ENCODE peak calls at places on chromosomes 13 and 19, in four cellular contexts. One of them, this sample, is unnamed.

GRCh38 chr19:54952591-54953344 is 5.4 kb upstream of the NLRP7 start:
- DNase-seq in RWPE2: no peak
- DNase-seq in heart right ventricle: no peak
- DNase-seq in neural progenitor cell: peak; percentile 58
- DNase-seq in this sample: peak; percentile 18

GRCh38 chr19:58033741-58034475 is at the start of gene ZSCAN1:
- DNase-seq in RWPE2: no peak
- DNase-seq in neural progenitor cell: peak; percentile 99
- DNase-seq in heart right ventricle: peak; percentile 93
- DNase-seq in this sample: no peak

GRCh38 chr19:28575816-28576215 is 637.1 kb downstream of the UQCRFS1 start:
- DNase-seq in heart right ventricle: no peak
- DNase-seq in neural progenitor cell: no peak
- DNase-seq in RWPE2: no peak
- DNase-seq in this sample: no peak

GRCh38 chr13:51235756-51236564 is 13.8 kb downstream of the FAM124A start:
- DNase-seq in RWPE2: no peak
- DNase-seq in neural progenitor cell: no peak
- DNase-seq in heart right ventricle: no peak
- DNase-seq in this sample: no peak

GRCh38 chr13:57631607-57632275 is at the start of gene PCDH17:
- DNase-seq in heart right ventricle: peak; percentile 73
- DNase-seq in neural progenitor cell: peak; percentile 70
- DNase-seq in RWPE2: no peak
- DNase-seq in this sample: peak; percentile 37

GRCh38 chr19:12783849-12784393 is 7.4 kb upstream of the JUNB start:
- DNase-seq in neural progenitor cell: no peak
- DNase-seq in heart right ventricle: peak; percentile 78
- DNase-seq in RWPE2: peak; percentile 94
- DNase-seq in this sample: peak; percentile 82

GRCh38 chr19:41327499-41328156 is 17.7 kb downstream of the CCDC97 start:
- DNase-seq in RWPE2: peak; percentile 93
- DNase-seq in neural progenitor cell: no peak
- DNase-seq in heart right ventricle: peak; percentile 76
- DNase-seq in this sample: peak; percentile 92

GRCh38 chr19:45403781-45404556 is 900 bp downstream of the PPP1R13L start:
- DNase-seq in RWPE2: no peak
- DNase-seq in neural progenitor cell: peak; percentile 77
- DNase-seq in heart right ventricle: peak; percentile 68
- DNase-seq in this sample: peak; percentile 68

GRCh38 chr19:8396563-8397203 is 6.5 kb downstream of the RAB11B start:
- DNase-seq in RWPE2: peak; percentile 65
- DNase-seq in heart right ventricle: peak; percentile 55
- DNase-seq in neural progenitor cell: peak; percentile 67
- DNase-seq in this sample: peak; percentile 17

GRCh38 chr19:43607238-43608205 is 4.4 kb upstream of the SRRM5 start:
- DNase-seq in neural progenitor cell: no peak
- DNase-seq in RWPE2: no peak
- DNase-seq in heart right ventricle: no peak
- DNase-seq in this sample: no peak

GRCh38 chr19:33394723-33395560 is 21.4 kb downstream of the CEBPG start:
- DNase-seq in neural progenitor cell: no peak
- DNase-seq in heart right ventricle: no peak
- DNase-seq in RWPE2: peak; percentile 55
- DNase-seq in this sample: no peak

GRCh38 chr13:36130168-36130541 is 1.0 kb downstream of the DCLK1 start:
- DNase-seq in neural progenitor cell: no peak
- DNase-seq in heart right ventricle: no peak
- DNase-seq in RWPE2: no peak
- DNase-seq in this sample: no peak

GRCh38 chr13:109366521-109366920 is 419.9 kb downstream of the IRS2 start:
- DNase-seq in neural progenitor cell: peak; percentile 18
- DNase-seq in heart right ventricle: no peak
- DNase-seq in RWPE2: no peak
- DNase-seq in this sample: no peak

GRCh38 chr13:73601708-73602107 is 532.5 kb downstream of the KLF12 start:
- DNase-seq in RWPE2: no peak
- DNase-seq in heart right ventricle: no peak
- DNase-seq in neural progenitor cell: no peak
- DNase-seq in this sample: no peak

GRCh38 chr13:23715762-23716235 is 145.6 kb downstream of the TNFRSF19 start:
- DNase-seq in neural progenitor cell: no peak
- DNase-seq in heart right ventricle: no peak
- DNase-seq in RWPE2: no peak
- DNase-seq in this sample: no peak

DNA sequence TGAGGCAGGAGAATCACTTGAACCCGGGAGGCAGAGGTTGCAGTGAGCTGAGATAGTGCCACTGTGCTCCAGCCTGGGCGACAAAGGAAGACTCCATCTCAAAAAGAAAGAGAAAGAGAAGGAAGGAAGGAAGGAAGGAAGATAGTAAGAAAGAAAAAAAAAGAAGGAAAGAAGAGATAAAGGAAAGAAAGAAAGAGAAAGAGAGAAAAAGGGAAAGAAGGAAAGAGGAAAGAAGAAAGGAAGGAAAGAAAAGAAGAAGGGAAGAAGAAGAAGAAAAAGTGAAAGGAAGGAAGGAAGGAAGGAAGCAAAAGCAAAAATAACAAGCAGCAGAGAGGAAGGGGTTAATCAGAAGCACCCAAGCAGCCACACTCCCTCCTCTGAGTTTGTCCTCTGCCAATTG is 32.1 kb downstream of the NWD1 start:
- DNase-seq in neural progenitor cell: no peak
- DNase-seq in RWPE2: no peak
- DNase-seq in heart right ventricle: no peak
- DNase-seq in this sample: no peak
- TF ChIP-seq CTCF in neural progenitor cell: no peak
- TF ChIP-seq CTCF in RWPE2: no peak
- TF ChIP-seq CTCF in heart right ventricle: no peak
- TF ChIP-seq CTCF in this sample: no peak

DNA sequence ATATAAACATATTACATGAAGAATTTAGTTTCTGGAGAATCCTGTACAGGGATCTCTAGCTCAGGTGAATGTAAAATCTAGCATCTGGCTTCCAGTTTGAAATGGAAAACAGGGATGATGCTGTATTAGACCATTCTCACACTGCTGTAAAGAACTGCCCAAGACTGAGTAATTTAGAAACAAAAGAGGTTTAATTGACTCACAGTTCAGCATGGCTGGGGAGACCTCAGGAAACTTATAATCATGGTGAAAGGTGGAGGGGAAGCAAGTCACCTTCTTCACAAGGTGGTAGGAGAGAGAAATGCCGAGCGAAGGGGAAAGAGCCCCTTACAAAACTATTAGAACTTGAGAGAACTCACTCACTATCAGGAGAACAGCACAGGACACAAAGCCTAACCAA is 17.0 kb upstream of the N4BP2L2 start:
- DNase-seq in neural progenitor cell: no peak
- DNase-seq in RWPE2: no peak
- DNase-seq in heart right ventricle: no peak
- DNase-seq in this sample: no peak
- H3K27ac ChIP-seq in neural progenitor cell: no peak overlapping the region
- H3K27ac ChIP-seq in RWPE2: no peak overlapping the region
- H3K27ac ChIP-seq in heart right ventricle: no peak overlapping the region
- H3K27ac ChIP-seq in this sample: no peak overlapping the region

GRCh38 chr19:52464798-52465470 is 11.6 kb downstream of the ZNF578 start:
- DNase-seq in neural progenitor cell: peak; percentile 79
- DNase-seq in heart right ventricle: no peak
- DNase-seq in RWPE2: no peak
- DNase-seq in this sample: no peak
- TF ChIP-seq CTCF in neural progenitor cell: peak; percentile 69
- TF ChIP-seq CTCF in heart right ventricle: no peak
- TF ChIP-seq CTCF in RWPE2: no peak
- TF ChIP-seq CTCF in this sample: no peak

DNA sequence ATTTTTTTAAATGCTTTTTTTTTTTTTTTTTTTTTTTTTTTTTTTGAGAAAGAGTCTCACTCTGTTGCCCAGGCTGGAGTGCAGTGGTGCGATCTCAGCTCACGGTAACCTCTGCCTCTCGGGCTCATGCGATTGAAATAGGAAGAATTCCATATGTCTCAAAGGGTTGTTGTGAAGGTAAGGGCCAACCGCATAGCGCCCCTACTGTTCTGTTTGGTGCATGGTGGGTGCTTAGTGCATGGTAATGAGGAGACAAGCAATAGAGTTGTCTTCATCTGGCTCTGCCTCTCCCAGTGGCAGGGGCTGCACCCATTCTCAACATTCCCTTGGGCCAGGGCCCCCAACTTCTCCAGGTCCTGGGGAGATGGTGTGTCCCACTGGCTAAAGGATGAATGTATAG is 68.7 kb downstream of the RASL11A start:
- DNase-seq in neural progenitor cell: peak; percentile 63
- DNase-seq in RWPE2: no peak
- DNase-seq in heart right ventricle: no peak
- DNase-seq in this sample: peak; percentile 41
- H3K27ac ChIP-seq in neural progenitor cell: no peak overlapping the region
- H3K27ac ChIP-seq in RWPE2: no peak overlapping the region
- H3K27ac ChIP-seq in heart right ventricle: no peak overlapping the region
- H3K27ac ChIP-seq in this sample: no peak overlapping the region

DNA sequence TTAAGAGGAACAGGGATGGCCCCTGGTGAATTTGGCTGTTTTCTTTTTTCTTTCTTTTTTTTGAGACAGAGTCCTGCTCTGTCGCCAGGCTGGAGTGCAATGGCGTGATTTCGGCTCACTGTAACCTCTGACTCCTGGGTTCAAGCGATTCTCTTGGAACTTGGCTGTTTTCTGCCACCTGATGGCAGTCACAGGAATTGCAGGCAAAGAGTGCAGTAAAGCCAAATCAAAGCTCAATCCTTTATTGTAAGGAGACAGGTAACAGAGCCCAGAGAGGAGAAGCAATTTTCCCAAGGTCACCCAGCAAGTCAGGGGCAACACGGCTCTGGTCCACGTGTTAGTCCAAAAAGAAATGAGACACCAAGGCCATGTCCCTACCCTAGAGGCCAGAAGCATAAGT is 6.2 kb downstream of the TINCR start:
- DNase-seq in neural progenitor cell: no peak
- DNase-seq in heart right ventricle: no peak
- DNase-seq in RWPE2: no peak
- DNase-seq in this sample: no peak
- TF ChIP-seq CTCF in neural progenitor cell: peak; percentile 67
- TF ChIP-seq CTCF in heart right ventricle: peak; percentile 31
- TF ChIP-seq CTCF in RWPE2: peak; percentile 27
- TF ChIP-seq CTCF in this sample: no peak

DNA sequence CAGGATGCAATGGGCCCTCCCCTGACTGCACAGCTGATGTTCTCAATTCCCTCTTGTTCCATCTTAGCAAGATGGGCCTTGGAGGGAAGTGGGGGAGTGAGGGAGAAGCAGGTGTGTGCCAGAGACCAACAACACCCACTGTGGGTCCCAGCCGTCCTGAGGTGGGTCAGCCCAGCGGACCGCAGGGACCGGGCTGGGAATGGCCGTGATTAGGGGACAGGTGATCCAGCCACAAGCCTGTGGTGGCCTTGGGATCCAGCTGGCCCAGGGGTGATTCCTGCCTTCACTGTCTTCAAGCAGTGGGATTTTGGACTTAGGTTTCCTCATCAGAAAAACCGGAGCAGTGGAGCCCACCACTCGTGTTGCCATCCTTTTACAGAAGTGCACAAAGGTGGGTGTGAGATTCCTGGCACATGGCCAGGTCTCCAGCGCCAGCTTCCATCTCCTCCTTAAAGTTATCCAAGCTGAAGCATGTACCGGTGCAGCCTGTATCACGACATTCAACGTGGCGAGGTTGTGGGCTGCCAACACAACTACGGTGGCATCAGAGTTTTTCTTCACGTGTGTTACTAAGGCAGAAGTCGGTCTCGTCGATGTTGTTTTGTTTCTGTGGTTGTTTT is 9.0 kb upstream of the ATP11A start:
- DNase-seq in neural progenitor cell: no peak
- DNase-seq in heart right ventricle: no peak
- DNase-seq in RWPE2: no peak
- DNase-seq in this sample: no peak
- H3K27ac ChIP-seq in neural progenitor cell: no peak overlapping the region
- H3K27ac ChIP-seq in heart right ventricle: no peak overlapping the region
- H3K27ac ChIP-seq in RWPE2: no peak overlapping the region
- H3K27ac ChIP-seq in this sample: no peak overlapping the region

DNA sequence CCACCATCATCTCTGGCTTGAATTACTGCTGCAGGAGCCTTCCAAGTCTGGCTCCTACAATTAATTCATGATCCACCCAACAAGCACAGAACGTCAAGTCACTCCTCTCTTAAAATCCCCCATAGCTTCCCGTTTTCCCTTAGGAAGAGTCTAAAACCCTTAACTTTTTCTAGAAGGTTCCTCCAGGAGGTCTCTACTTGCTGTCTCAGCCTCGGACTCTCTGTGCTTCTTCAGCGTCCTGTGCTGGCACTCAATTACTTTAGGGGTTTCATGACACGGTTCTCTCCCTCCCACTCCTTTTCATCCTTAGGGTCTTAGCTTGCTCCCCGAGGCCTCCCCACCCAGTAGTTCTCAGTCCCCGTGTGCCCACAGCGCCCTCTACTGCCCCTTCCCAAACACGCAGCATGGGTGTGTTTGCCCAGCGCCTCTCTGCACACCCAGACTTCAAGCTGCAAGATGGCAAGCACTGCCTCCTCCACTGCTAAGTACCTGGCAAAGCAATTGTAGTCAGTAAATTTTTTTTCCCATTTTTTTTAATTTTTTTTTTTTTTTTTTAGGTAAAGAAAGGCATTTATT is 25.8 kb upstream of the MAP3K10 start:
- DNase-seq in RWPE2: no peak
- DNase-seq in heart right ventricle: peak; percentile 26
- DNase-seq in neural progenitor cell: peak; percentile 83
- DNase-seq in this sample: no peak
- TF ChIP-seq CTCF in RWPE2: peak; percentile 42
- TF ChIP-seq CTCF in heart right ventricle: peak; percentile 50
- TF ChIP-seq CTCF in neural progenitor cell: peak; percentile 88
- TF ChIP-seq CTCF in this sample: peak; percentile 47

GRCh38 chr13:20174656-20175405 is 14.0 kb upstream of the GJA3 start:
- DNase-seq in heart right ventricle: peak; percentile 52
- DNase-seq in neural progenitor cell: no peak
- DNase-seq in RWPE2: peak; percentile 88
- DNase-seq in this sample: peak; percentile 94

GRCh38 chr13:20177049-20177831 is 15.5 kb downstream of the GJB2 start:
- DNase-seq in heart right ventricle: no peak
- DNase-seq in neural progenitor cell: no peak
- DNase-seq in RWPE2: no peak
- DNase-seq in this sample: no peak

GRCh38 chr13:20173121-20173746 is 12.4 kb upstream of the GJA3 start:
- DNase-seq in RWPE2: no peak
- DNase-seq in neural progenitor cell: no peak
- DNase-seq in heart right ventricle: no peak
- DNase-seq in this sample: no peak

GRCh38 chr13:20175907-20176652 is 15.2 kb upstream of the GJA3 start:
- DNase-seq in heart right ventricle: no peak
- DNase-seq in RWPE2: no peak
- DNase-seq in neural progenitor cell: no peak
- DNase-seq in this sample: no peak

GRCh38 chr13:20175406-20175794 is 14.5 kb upstream of the GJA3 start:
- DNase-seq in RWPE2: no peak
- DNase-seq in heart right ventricle: no peak
- DNase-seq in neural progenitor cell: no peak
- DNase-seq in this sample: no peak
- H3K27ac ChIP-seq in RWPE2: no peak overlapping the region
- H3K27ac ChIP-seq in heart right ventricle: no peak overlapping the region
- H3K27ac ChIP-seq in neural progenitor cell: no peak overlapping the region
- H3K27ac ChIP-seq in this sample: no peak overlapping the region